ENCODE peak calls at places on chromosomes 11 and 22, in seven cellular contexts. C is heart left ventricle; Q is keratinocyte; P is thyroid gland; U is effector memory CD4-positive, alpha-beta T cell; H is DND-41; G is PC-9. W is an unnamed sample.

GRCh38 chr11:61442616-61443015 is 12.7 kb downstream of the SDHAF2 start:
- DNase-seq in G (no peak), P (peak; percentile 27), H (no peak), U (no peak), C (no peak), Q (no peak), W (no peak)

GRCh38 chr11:71418643-71419042 is 29.6 kb downstream of the DHCR7 start:
- DNase-seq in P (no peak), C (no peak), U (no peak), G (no peak), Q (no peak), H (peak; percentile 18), W (no peak)

GRCh38 chr11:65504671-65505433 is 6.0 kb downstream of the MALAT1 start:
- DNase-seq in G (no peak), U (no peak), C (no peak), Q (no peak), P (no peak), H (no peak), W (peak; percentile 44)

GRCh38 chr11:95419915-95420314 is 188.9 kb upstream of the SESN3 start:
- DNase-seq in P (no peak), C (no peak), U (no peak), G (no peak), Q (no peak), H (no peak), W (no peak)

GRCh38 chr11:111336582-111337256 is 38.4 kb downstream of the POU2AF3 start:
- DNase-seq in H (no peak), C (no peak), Q (no peak), P (no peak), G (peak; percentile 79), U (no peak), W (no peak)

GRCh38 chr22:31631381-31631780 is 30.6 kb downstream of the PISD start:
- DNase-seq in C (no peak), U (no peak), H (no peak), G (no peak), Q (no peak), P (no peak), W (no peak)

GRCh38 chr11:127627629-127628462 is 627.3 kb upstream of the KIRREL3 start:
- DNase-seq in G (no peak), U (no peak), C (no peak), H (no peak), Q (no peak), P (peak; percentile 73), W (no peak)

GRCh38 chr22:23789121-23789520 is 2.4 kb downstream of the SMARCB1 start:
- DNase-seq in P (no peak), H (no peak), U (no peak), G (no peak), Q (no peak), C (no peak), W (no peak)

GRCh38 chr11:93529707-93530467 is 13.3 kb downstream of the SMCO4 start:
- DNase-seq in C (no peak), P (peak; percentile 20), Q (no peak), G (no peak), U (no peak), H (peak; percentile 51), W (no peak)

GRCh38 chr11:100031973-100032372 is 655.1 kb upstream of the ARHGAP42 start:
- DNase-seq in Q (no peak), G (peak; percentile 15), P (no peak), H (no peak), C (no peak), U (no peak), W (no peak)
- H3K9me3 ChIP-seq in Q (no peaks in the 10 kb centered on the region), G (no peaks in the 10 kb centered on the region), P (no peaks in the 10 kb centered on the region), H (no peaks in the 10 kb centered on the region), C (peaks cover 11% of the 10 kb centered on the region), U (no peaks in the 10 kb centered on the region), W (no peaks in the 10 kb centered on the region)

GRCh38 chr22:49531533-49531895 is 296.2 kb downstream of the BRD1 start:
- DNase-seq in C (no peak), P (no peak), H (no peak), Q (no peak), G (no peak), U (no peak), W (no peak)
- H3K9me3 ChIP-seq in C (no peaks in the 10 kb centered on the region), P (no peaks in the 10 kb centered on the region), H (no peaks in the 10 kb centered on the region), Q (peaks cover 16% of the 10 kb centered on the region), G (no peaks in the 10 kb centered on the region), U (no peaks in the 10 kb centered on the region), W (no peaks in the 10 kb centered on the region)

GRCh38 chr11:103069367-103069766 is 22.6 kb downstream of the DCUN1D5 start:
- DNase-seq in Q (no peak), G (no peak), C (no peak), U (no peak), H (no peak), P (no peak), W (no peak)

GRCh38 chr11:103067118-103067517 is 24.8 kb downstream of the DCUN1D5 start:
- DNase-seq in P (no peak), U (no peak), H (no peak), Q (no peak), G (no peak), C (no peak), W (no peak)

GRCh38 chr11:103071008-103071407 is 21.0 kb downstream of the DCUN1D5 start:
- DNase-seq in Q (no peak), C (no peak), G (no peak), U (no peak), P (no peak), H (no peak), W (no peak)

DNA sequence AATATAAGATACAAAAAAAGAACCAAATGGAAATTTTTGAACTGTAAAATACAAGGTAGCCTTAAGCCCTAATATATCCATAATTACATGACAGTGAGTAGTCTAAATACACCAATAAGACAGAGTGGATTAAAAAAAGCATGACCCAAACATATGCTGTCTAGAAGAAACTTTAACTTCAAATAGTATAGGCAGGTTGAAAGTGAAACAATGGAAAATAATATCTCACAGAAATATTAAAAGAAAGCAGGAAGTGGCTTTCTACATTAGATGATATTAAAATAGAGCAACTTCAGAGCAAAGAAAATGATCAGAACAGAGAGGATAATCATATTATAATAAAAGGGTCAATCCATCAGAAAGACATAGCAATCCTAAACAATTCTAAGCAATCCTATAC is 21.8 kb downstream of the DCUN1D5 start:
- DNase-seq in C (no peak), U (no peak), P (no peak), G (no peak), Q (no peak), H (no peak), W (peak; percentile 35)
- H3K9me3 ChIP-seq in C (no peaks in the 10 kb centered on the region), U (no peaks in the 10 kb centered on the region), P (no peaks in the 10 kb centered on the region), G (no peaks in the 10 kb centered on the region), Q (no peaks in the 10 kb centered on the region), H (no peaks in the 10 kb centered on the region), W (no peaks in the 10 kb centered on the region)

GRCh38 chr22:48892571-48893287 is 934.9 kb downstream of the BRD1 start:
- DNase-seq in C (no peak), H (no peak), Q (no peak), G (no peak), U (no peak), P (no peak), W (no peak)
- H3K9me3 ChIP-seq in C (no peaks in the 10 kb centered on the region), H (no peaks in the 10 kb centered on the region), Q (peaks cover 22% of the 10 kb centered on the region), G (no peaks in the 10 kb centered on the region), U (no peaks in the 10 kb centered on the region), P (no peaks in the 10 kb centered on the region), W (no peaks in the 10 kb centered on the region)

DNA sequence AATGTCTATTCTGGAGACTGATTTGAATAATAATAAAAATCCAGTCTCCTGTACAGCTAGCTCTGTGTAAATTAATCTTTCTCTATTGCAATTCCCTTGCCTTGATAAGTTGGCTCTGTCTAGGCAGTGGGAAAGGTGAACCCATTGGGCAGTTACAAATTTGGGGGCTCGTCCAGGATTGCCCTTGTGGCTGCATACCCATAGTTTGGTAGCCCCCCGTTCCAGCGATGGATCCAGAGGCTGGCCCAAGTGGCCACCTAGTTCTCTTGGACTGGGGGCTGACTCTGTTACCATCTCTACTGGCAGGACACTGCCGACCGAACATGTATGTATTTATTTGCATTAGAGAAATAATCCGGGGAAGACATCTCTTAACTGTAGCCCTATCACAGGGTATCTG is 326.2 kb upstream of the PDGFD start:
- DNase-seq in P (no peak), G (no peak), C (no peak), Q (no peak), U (no peak), H (peak; percentile 24), W (no peak)
- H3K9me3 ChIP-seq in P (no peaks in the 10 kb centered on the region), G (peaks cover 31% of the 10 kb centered on the region), C (peaks cover 51% of the 10 kb centered on the region), Q (peaks cover 2% of the 10 kb centered on the region), U (no peaks in the 10 kb centered on the region), H (peaks cover 57% of the 10 kb centered on the region), W (peaks cover 13% of the 10 kb centered on the region)

GRCh38 chr22:47290706-47291430 is 528.4 kb downstream of the TBC1D22A start:
- DNase-seq in U (no peak), H (no peak), C (no peak), P (no peak), Q (no peak), G (no peak), W (no peak)
- H3K9me3 ChIP-seq in U (no peaks in the 10 kb centered on the region), H (no peaks in the 10 kb centered on the region), C (no peaks in the 10 kb centered on the region), P (no peaks in the 10 kb centered on the region), Q (peaks cover 11% of the 10 kb centered on the region), G (no peaks in the 10 kb centered on the region), W (no peaks in the 10 kb centered on the region)

GRCh38 chr22:48436201-48436931 is 1391.3 kb downstream of the BRD1 start:
- DNase-seq in Q (no peak), G (no peak), H (no peak), U (no peak), C (no peak), P (no peak), W (no peak)

GRCh38 chr22:48440176-48440575 is 1387.5 kb downstream of the BRD1 start:
- DNase-seq in U (no peak), Q (no peak), H (no peak), P (no peak), C (no peak), G (no peak), W (no peak)

GRCh38 chr22:48439560-48440135 is 1388.0 kb downstream of the BRD1 start:
- DNase-seq in C (no peak), U (no peak), H (no peak), G (no peak), Q (no peak), P (no peak), W (no peak)

GRCh38 chr22:48438791-48439559 is 1388.7 kb downstream of the BRD1 start:
- DNase-seq in Q (no peak), U (no peak), H (no peak), C (no peak), G (no peak), P (no peak), W (no peak)

GRCh38 chr22:48438096-48438495 is 1389.6 kb downstream of the BRD1 start:
- DNase-seq in U (no peak), G (no peak), H (no peak), Q (no peak), C (no peak), P (no peak), W (no peak)
- H3K9me3 ChIP-seq in U (no peaks in the 10 kb centered on the region), G (no peaks in the 10 kb centered on the region), H (no peaks in the 10 kb centered on the region), Q (peaks cover 20% of the 10 kb centered on the region), C (no peaks in the 10 kb centered on the region), P (no peaks in the 10 kb centered on the region), W (no peaks in the 10 kb centered on the region)

W was measured in CD4-positive, CD25-positive, alpha-beta regulatory T cell.